ENCODE peak calls at places on chromosomes 13 and 19, in five cellular contexts. B is K562, E is HepG2, Y is GM12878, J is SK-N-SH. R is an unnamed sample. For H3K4me1, the result is how much of the 10 kb centered on the place peaks cover.

GRCh38 chr13:41019027-41019487 is at the start of gene ELF1:
- DNase-seq in B (peak), E (peak), Y (peak), J (no peak), R (peak)

GRCh38 chr13:98004107-98004506 is 50.6 kb downstream of the IPO5 start:
- DNase-seq in B (no peak), E (no peak), Y (no peak), J (no peak), R (no peak)

GRCh38 chr13:110431851-110432294 is 124.8 kb downstream of the COL4A2 start:
- DNase-seq in B (no peak), E (no peak), Y (no peak), J (peak), R (no peak)

GRCh38 chr13:70967564-70967963 is 859.3 kb upstream of the KLHL1 start:
- DNase-seq in B (no peak), E (no peak), Y (no peak), J (no peak), R (no peak)

GRCh38 chr19:12789098-12789903 is 2.0 kb upstream of the JUNB start:
- DNase-seq in B (no peak), E (no peak), Y (no peak), J (no peak), R (no peak)

GRCh38 chr13:61095885-61096284 is 319.8 kb downstream of the PCDH20 start:
- DNase-seq in B (no peak), E (no peak), Y (no peak), J (no peak), R (no peak)

GRCh38 chr13:106117035-106117434 is 418.4 kb downstream of the EFNB2 start:
- DNase-seq in B (no peak), E (no peak), Y (no peak), J (peak), R (no peak)

GRCh38 chr13:77429320-77430142 is 102.6 kb upstream of the MYCBP2 start:
- DNase-seq in B (no peak), E (no peak), Y (peak), J (no peak), R (no peak)

GRCh38 chr19:33193864-33194362 is at the start of gene LRP3:
- DNase-seq in B (peak), E (no peak), Y (no peak), J (peak), R (no peak)

GRCh38 chr19:6753178-6754031 is 13.8 kb downstream of the SH2D3A start:
- DNase-seq in B (peak), E (peak), Y (peak), J (peak), R (peak)

GRCh38 chr19:48271531-48272151 is 1.8 kb downstream of the ZNF114 start:
- DNase-seq in B (no peak), E (peak), Y (no peak), J (peak), R (no peak)

GRCh38 chr19:2650515-2650914 is 52.0 kb downstream of the GNG7 start:
- DNase-seq in B (no peak), E (peak), Y (no peak), J (no peak), R (no peak)

GRCh38 chr13:113305208-113305607 is 8.2 kb downstream of the LAMP1 start:
- DNase-seq in B (no peak), E (no peak), Y (no peak), J (no peak), R (no peak)

GRCh38 chr13:35518337-35518736 is 41.8 kb upstream of the MAB21L1 start:
- DNase-seq in B (no peak), E (no peak), Y (no peak), J (no peak), R (no peak)

GRCh38 chr19:17490411-17490810 is 20.1 kb downstream of the SLC27A1 start:
- DNase-seq in B (no peak), E (no peak), Y (no peak), J (no peak), R (no peak)

GRCh38 chr19:15159251-15159650 is 41.5 kb downstream of the NOTCH3 start:
- DNase-seq in B (no peak), E (no peak), Y (no peak), J (no peak), R (no peak)

GRCh38 chr19:21569497-21569870 is 64.1 kb downstream of the ZNF429 start:
- DNase-seq in B (no peak), E (no peak), Y (no peak), J (no peak), R (no peak)

GRCh38 chr13:51848674-51849073 is 3.7 kb upstream of the TMEM272 start:
- DNase-seq in B (no peak), E (peak), Y (no peak), J (no peak), R (no peak)

GRCh38 chr19:53553865-53554791 is 16.2 kb downstream of the ZNF331 start:
- DNase-seq in B (no peak), E (no peak), Y (peak), J (peak), R (no peak)

GRCh38 chr19:3210347-3211017 is 14.0 kb upstream of the CELF5 start:
- DNase-seq in B (peak), E (peak), Y (no peak), J (peak), R (peak)

GRCh38 chr19:29741226-29741625 is 26.2 kb upstream of the C19orf12 start:
- DNase-seq in B (no peak), E (no peak), Y (no peak), J (no peak), R (no peak)

GRCh38 chr13:26062853-26063444 is 11.1 kb upstream of the SHISA2 start:
- DNase-seq in B (no peak), E (peak), Y (no peak), J (peak), R (peak)

GRCh38 chr13:98548230-98548629 is 28.7 kb downstream of the STK24 start:
- DNase-seq in B (no peak), E (no peak), Y (no peak), J (no peak), R (no peak)

GRCh38 chr13:66837246-66837645 is 392.9 kb downstream of the PCDH9 start:
- DNase-seq in B (no peak), E (no peak), Y (no peak), J (no peak), R (no peak)

GRCh38 chr13:39132286-39132685 is 94.0 kb downstream of the NHLRC3 start:
- DNase-seq in B (no peak), E (no peak), Y (no peak), J (no peak), R (no peak)

GRCh38 chr19:46350758-46351159 is 3.9 kb downstream of the PPP5C start:
- DNase-seq in B (no peak), E (no peak), Y (peak), J (no peak), R (no peak)

GRCh38 chr13:76425930-76426329 is 460.3 kb downstream of the KCTD12 start:
- DNase-seq in B (no peak), E (no peak), Y (no peak), J (no peak), R (no peak)

GRCh38 chr13:78334059-78334458 is 269.3 kb downstream of the POU4F1 start:
- DNase-seq in B (no peak), E (no peak), Y (no peak), J (no peak), R (no peak)

GRCh38 chr19:6735181-6735891 is 2.0 kb downstream of the GPR108 start:
- DNase-seq in B (no peak), E (no peak), Y (no peak), J (peak), R (no peak)

GRCh38 chr19:17379221-17379631 is 2.1 kb upstream of the PLVAP start:
- DNase-seq in B (peak), E (no peak), Y (no peak), J (no peak), R (no peak)

GRCh38 chr19:41319500-41320184 is 9.7 kb downstream of the CCDC97 start:
- DNase-seq in B (no peak), E (no peak), Y (no peak), J (no peak), R (no peak)

GRCh38 chr19:796692-797527 is at the start of gene PTBP1:
- DNase-seq in B (peak), E (peak), Y (peak), J (peak), R (peak)

GRCh38 chr13:33616130-33616529 is 201.8 kb upstream of the RFC3 start:
- DNase-seq in B (no peak), E (no peak), Y (no peak), J (no peak), R (no peak)

GRCh38 chr13:102141625-102142472 is 260.0 kb downstream of the FGF14 start:
- DNase-seq in B (peak), E (peak), Y (no peak), J (no peak), R (no peak)

GRCh38 chr13:80499536-80500280 is 158.8 kb upstream of the SPRY2 start:
- DNase-seq in B (no peak), E (no peak), Y (no peak), J (no peak), R (no peak)

GRCh38 chr13:106534844-106535551 is 464 bp downstream of the EFNB2 start:
- DNase-seq in B (peak), E (no peak), Y (no peak), J (no peak), R (no peak)

GRCh38 chr19:15937771-15938170 is 3.4 kb upstream of the CYP4F11 start:
- DNase-seq in B (no peak), E (no peak), Y (no peak), J (no peak), R (no peak)

GRCh38 chr19:2187164-2187563 is 23.4 kb downstream of the DOT1L start:
- DNase-seq in B (no peak), E (no peak), Y (no peak), J (no peak), R (no peak)

GRCh38 chr13:95243207-95243606 is 58.0 kb downstream of the ABCC4 start:
- DNase-seq in B (peak), E (no peak), Y (no peak), J (no peak), R (no peak)

DNA sequence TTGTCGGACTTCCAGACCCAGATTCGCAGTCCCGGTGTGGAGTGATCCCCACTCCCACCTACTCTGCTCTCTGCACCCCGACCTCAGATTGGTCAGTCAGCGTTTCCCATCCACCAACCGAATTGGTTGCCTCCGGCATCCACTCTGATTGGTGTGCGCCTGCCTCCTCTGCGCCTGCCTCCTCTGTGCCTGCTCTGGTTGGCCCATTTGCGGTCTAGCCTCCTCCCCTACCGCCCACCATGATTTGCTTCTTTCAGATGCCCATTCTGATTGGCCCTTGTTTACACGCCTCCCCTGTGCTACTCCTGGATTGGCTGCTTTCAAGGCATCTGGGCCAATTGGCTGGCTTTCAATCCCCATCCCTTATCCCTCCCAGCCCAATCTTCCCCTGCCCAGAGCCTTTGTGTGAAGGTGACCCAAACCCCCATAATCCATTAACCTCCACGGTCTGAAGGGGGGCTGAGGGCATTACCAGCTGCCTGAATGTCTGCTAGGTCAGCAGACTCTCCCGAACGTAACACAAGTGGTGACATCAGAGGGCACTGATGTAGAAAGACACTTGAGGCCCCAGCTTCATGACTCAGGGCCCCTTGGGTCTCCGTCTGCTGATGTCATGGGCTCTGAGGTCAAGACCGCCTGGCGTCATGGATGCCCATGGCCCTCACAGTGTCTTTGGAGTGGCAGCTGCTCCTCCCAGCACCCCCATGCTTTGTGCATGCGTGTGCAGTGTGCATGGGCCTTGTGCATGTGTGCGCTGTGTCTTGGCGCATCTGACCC is 80.5 kb downstream of the MAP4K1 start:
- DNase-seq in B (no peak), E (no peak), Y (no peak), J (no peak), R (no peak)
- TF ChIP-seq JUND in B (no peak), E (no peak), Y (no peak), J (no peak), R (no peak)

GRCh38 chr13:59279024-59279423 is 884.7 kb downstream of the DIAPH3 start:
- DNase-seq in B (no peak), E (no peak), Y (no peak), J (peak), R (no peak)
- H3K4me1 ChIP-seq in B (under half), E (under half), Y (under half), J (under half), R (under half)

DNA sequence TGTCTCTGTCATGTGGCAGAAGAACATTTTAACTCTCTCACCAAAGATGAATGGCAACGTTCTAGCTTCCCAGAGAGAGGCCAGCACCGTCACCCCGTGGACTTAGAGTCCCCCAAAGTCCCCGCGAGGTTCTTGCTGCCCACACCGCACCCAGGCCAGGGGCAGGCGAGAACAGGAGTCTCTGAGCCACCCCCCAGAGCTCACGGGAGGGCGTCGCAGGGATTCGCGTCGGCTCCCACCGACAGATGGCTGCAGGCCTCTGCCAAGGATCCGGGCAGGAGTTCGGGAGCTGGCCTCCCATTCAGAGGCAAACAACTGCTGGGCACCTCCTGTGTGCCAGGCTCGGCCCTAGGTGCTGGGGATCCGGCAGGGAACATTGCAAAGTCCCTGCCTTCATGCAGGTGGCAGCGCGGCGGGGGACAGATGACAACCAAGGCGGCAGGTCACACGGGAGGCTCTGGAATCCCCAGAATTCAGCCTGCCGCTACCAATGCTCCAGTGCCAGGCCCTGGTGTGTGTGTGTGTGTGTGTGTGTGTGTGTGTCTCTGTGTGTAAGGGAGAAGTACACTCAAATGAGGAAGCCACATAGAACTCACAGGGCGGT is 25.3 kb downstream of the LRRC4B start:
- DNase-seq in B (no peak), E (no peak), Y (no peak), J (no peak), R (no peak)
- TF ChIP-seq JUND in B (no peak), E (no peak), Y (no peak), J (no peak), R (no peak)

GRCh38 chr19:35459414-35460082 is 11.5 kb downstream of the FFAR2 start:
- DNase-seq in B (no peak), E (peak), Y (no peak), J (peak), R (no peak)

GRCh38 chr19:35460608-35461007 is 12.6 kb downstream of the FFAR2 start:
- DNase-seq in B (no peak), E (no peak), Y (no peak), J (no peak), R (no peak)

GRCh38 chr19:35458821-35459391 is 10.8 kb downstream of the FFAR2 start:
- DNase-seq in B (no peak), E (peak), Y (peak), J (no peak), R (no peak)

GRCh38 chr19:35462476-35462953 is 14.5 kb downstream of the FFAR2 start:
- DNase-seq in B (no peak), E (no peak), Y (peak), J (no peak), R (no peak)

GRCh38 chr19:35461050-35461449 is 13.0 kb downstream of the FFAR2 start:
- DNase-seq in B (no peak), E (no peak), Y (no peak), J (no peak), R (no peak)
- H3K4me1 ChIP-seq in B (under half), E (half or more), Y (half or more), J (under half), R (under half)

GRCh38 chr19:19552811-19553210 is 14.7 kb downstream of the CILP2 start:
- DNase-seq in B (peak), E (no peak), Y (no peak), J (peak), R (no peak)
- TF ChIP-seq JUND in B (no peak), E (no peak), Y (no peak), J (no peak), R (no peak)

GRCh38 chr19:10740798-10741197 is 22.9 kb downstream of the DNM2 start:
- DNase-seq in B (peak), E (no peak), Y (no peak), J (no peak), R (no peak)

GRCh38 chr19:10735741-10736140 is 17.9 kb downstream of the DNM2 start:
- DNase-seq in B (no peak), E (no peak), Y (no peak), J (no peak), R (no peak)

GRCh38 chr19:10736189-10736588 is 18.3 kb downstream of the DNM2 start:
- DNase-seq in B (no peak), E (no peak), Y (no peak), J (no peak), R (no peak)

GRCh38 chr19:10737680-10738079 is 19.8 kb downstream of the DNM2 start:
- DNase-seq in B (no peak), E (no peak), Y (no peak), J (no peak), R (no peak)

DNA sequence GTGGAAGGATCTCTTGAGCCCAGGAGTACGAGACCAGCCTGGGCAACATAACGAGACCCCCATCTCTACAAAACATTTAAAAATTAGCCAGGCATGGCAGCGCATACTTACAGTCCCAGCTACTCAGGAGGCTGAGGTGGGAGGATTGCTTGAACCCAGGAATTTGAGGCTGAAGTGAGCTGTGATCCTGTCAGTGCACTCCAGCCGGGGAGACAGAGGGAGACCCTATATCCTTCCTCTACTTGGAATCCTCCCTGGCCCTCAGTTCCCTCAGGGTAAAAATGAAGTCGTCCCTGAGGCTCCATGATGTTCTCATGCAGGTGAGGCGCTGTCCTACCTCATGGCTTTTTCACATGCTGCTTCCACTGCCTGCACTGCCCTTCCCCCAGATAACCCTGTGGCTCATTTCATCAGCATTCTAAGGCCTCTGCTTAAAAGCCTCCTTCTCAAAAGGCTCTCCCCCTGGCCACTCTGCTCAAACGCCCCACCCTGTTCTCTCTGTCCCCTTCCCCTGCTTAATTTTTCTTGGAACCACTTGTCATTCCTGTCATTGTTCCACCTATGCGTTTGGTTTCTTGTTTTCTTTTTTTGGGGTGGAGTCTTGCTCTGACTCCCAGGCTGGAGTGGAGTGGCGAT is 19.2 kb downstream of the DNM2 start:
- DNase-seq in B (no peak), E (no peak), Y (no peak), J (no peak), R (no peak)
- H3K4me1 ChIP-seq in B (half or more), E (under half), Y (under half), J (under half), R (under half)

GRCh38 chr19:7983286-7983950 is 22.0 kb downstream of the ELAVL1 start:
- DNase-seq in B (no peak), E (no peak), Y (no peak), J (no peak), R (no peak)
- TF ChIP-seq JUND in B (no peak), E (no peak), Y (no peak), J (no peak), R (no peak)

R was measured in HCT116.